ENCODE peak calls at places on chromosomes 2 and 18, in six cellular contexts. I, F, P, W, Z and G are unnamed samples.

GRCh38 chr2:184556639-184557038 is 41.7 kb upstream of the ZNF804A start:
- DNase-seq in Z (no peak), W (no peak), P (no peak), I (no peak), F (no peak), G (no peak)

GRCh38 chr2:224722777-224723176 is 6.6 kb upstream of the CCDC195 start:
- DNase-seq in W (peak; percentile 9), I (no peak), Z (no peak), P (no peak), F (no peak), G (peak; percentile 46)

GRCh38 chr2:17583646-17584045 is 43.1 kb downstream of the VSNL1 start:
- DNase-seq in Z (no peak), W (no peak), P (no peak), I (no peak), F (no peak), G (no peak)

GRCh38 chr2:239190346-239190745 is 210.5 kb downstream of the HDAC4 start:
- DNase-seq in Z (no peak), P (no peak), I (no peak), W (no peak), F (no peak), G (no peak)

GRCh38 chr18:44826418-44827259 is 146.0 kb downstream of the SETBP1 start:
- DNase-seq in W (peak; percentile 81), F (no peak), P (no peak), I (peak; percentile 73), Z (no peak), G (peak; percentile 26)

GRCh38 chr2:184137955-184138354 is 460.4 kb upstream of the ZNF804A start:
- DNase-seq in W (no peak), P (no peak), F (no peak), Z (no peak), I (no peak), G (no peak)

GRCh38 chr2:73173781-73174180 is 28.6 kb upstream of the NOTO start:
- DNase-seq in F (no peak), Z (no peak), W (no peak), I (no peak), P (no peak), G (peak; percentile 57)

GRCh38 chr2:224910535-224910934 is 131.7 kb downstream of the DOCK10 start:
- DNase-seq in I (no peak), Z (no peak), W (no peak), F (no peak), P (no peak), G (no peak)

GRCh38 chr18:54949588-54949987 is 9.7 kb downstream of the CCDC68 start:
- DNase-seq in P (no peak), Z (no peak), I (no peak), F (no peak), W (no peak), G (no peak)

GRCh38 chr2:667332-668000 is 9.7 kb downstream of the TMEM18 start:
- DNase-seq in P (no peak), W (peak; percentile 46), I (no peak), F (no peak), Z (no peak), G (peak; percentile 74)

GRCh38 chr2:96960271-96960955 is 26.0 kb downstream of the FAM178B start:
- DNase-seq in F (peak; percentile 63), Z (peak; percentile 88), W (peak; percentile 96), P (peak; percentile 80), I (peak; percentile 92), G (peak; percentile 61)